ENCODE peak calls at places on chromosomes 12 and 14, in four cellular contexts. One of them, this sample, is unnamed.

GRCh38 chr14:29243355-29243754 is 476.8 kb downstream of the FOXG1 start:
- DNase-seq in globus pallidus: no peak
- DNase-seq in hippocampal formation: no peak
- DNase-seq in M059J: peak
- DNase-seq in this sample: no peak

GRCh38 chr12:90235642-90236041 is 527.0 kb upstream of the ATP2B1 start:
- DNase-seq in M059J: peak
- DNase-seq in globus pallidus: no peak
- DNase-seq in hippocampal formation: no peak
- DNase-seq in this sample: no peak

GRCh38 chr12:10393291-10393690 is 3.5 kb upstream of the KLRK1 start:
- DNase-seq in M059J: no peak
- DNase-seq in globus pallidus: no peak
- DNase-seq in hippocampal formation: no peak
- DNase-seq in this sample: no peak

GRCh38 chr14:39376671-39377403 is 55.4 kb downstream of the FBXO33 start:
- DNase-seq in globus pallidus: no peak
- DNase-seq in M059J: peak
- DNase-seq in hippocampal formation: no peak
- DNase-seq in this sample: no peak

GRCh38 chr12:60257063-60257462 is 661.2 kb downstream of the SLC16A7 start:
- DNase-seq in globus pallidus: no peak
- DNase-seq in hippocampal formation: no peak
- DNase-seq in M059J: peak
- DNase-seq in this sample: no peak

GRCh38 chr14:93303659-93304058 is 29.2 kb downstream of the BTBD7 start:
- DNase-seq in globus pallidus: peak
- DNase-seq in M059J: no peak
- DNase-seq in hippocampal formation: peak
- DNase-seq in this sample: no peak

GRCh38 chr14:69242311-69243224 is 17.4 kb upstream of the GALNT16 start:
- DNase-seq in globus pallidus: peak
- DNase-seq in M059J: peak
- DNase-seq in hippocampal formation: peak
- DNase-seq in this sample: peak

GRCh38 chr14:74671789-74672188 is 41.1 kb downstream of the AREL1 start:
- DNase-seq in hippocampal formation: no peak
- DNase-seq in M059J: peak
- DNase-seq in globus pallidus: no peak
- DNase-seq in this sample: no peak

GRCh38 chr12:93571854-93572711 is at the start of gene SOCS2:
- DNase-seq in hippocampal formation: no peak
- DNase-seq in M059J: peak
- DNase-seq in globus pallidus: no peak
- DNase-seq in this sample: peak

GRCh38 chr12:57613427-57614109 is 2.3 kb downstream of the ARHGEF25 start:
- DNase-seq in M059J: no peak
- DNase-seq in globus pallidus: no peak
- DNase-seq in hippocampal formation: no peak
- DNase-seq in this sample: no peak

GRCh38 chr12:95548539-95549391 is 2.5 kb downstream of the USP44 start:
- DNase-seq in M059J: no peak
- DNase-seq in hippocampal formation: peak
- DNase-seq in globus pallidus: peak
- DNase-seq in this sample: peak

GRCh38 chr14:95063391-95063790 is 93.9 kb downstream of the DICER1 start:
- DNase-seq in globus pallidus: no peak
- DNase-seq in M059J: no peak
- DNase-seq in hippocampal formation: no peak
- DNase-seq in this sample: no peak

GRCh38 chr12:30145351-30146017 is 361.7 kb upstream of the TMTC1 start:
- DNase-seq in globus pallidus: no peak
- DNase-seq in hippocampal formation: no peak
- DNase-seq in M059J: no peak
- DNase-seq in this sample: no peak

GRCh38 chr14:33669111-33669510 is 281.8 kb downstream of the EGLN3 start:
- DNase-seq in globus pallidus: no peak
- DNase-seq in hippocampal formation: no peak
- DNase-seq in M059J: peak
- DNase-seq in this sample: no peak

GRCh38 chr12:113961921-113962710 is 4.0 kb downstream of the RBM19 start:
- DNase-seq in M059J: peak
- DNase-seq in globus pallidus: no peak
- DNase-seq in hippocampal formation: no peak
- DNase-seq in this sample: no peak

GRCh38 chr12:34625116-34625515 is 602.8 kb downstream of the ALG10 start:
- DNase-seq in M059J: peak
- DNase-seq in globus pallidus: no peak
- DNase-seq in hippocampal formation: no peak
- DNase-seq in this sample: no peak

GRCh38 chr14:95452890-95453712 is 63.3 kb downstream of the SYNE3 start:
- DNase-seq in globus pallidus: no peak
- DNase-seq in M059J: no peak
- DNase-seq in hippocampal formation: no peak
- DNase-seq in this sample: no peak

GRCh38 chr12:94460594-94460959 is 910 bp upstream of the CEP83 start:
- DNase-seq in hippocampal formation: no peak
- DNase-seq in globus pallidus: no peak
- DNase-seq in M059J: no peak
- DNase-seq in this sample: no peak

GRCh38 chr14:76267322-76268012 is 108.5 kb upstream of the ESRRB start:
- DNase-seq in globus pallidus: peak
- DNase-seq in M059J: peak
- DNase-seq in hippocampal formation: no peak
- DNase-seq in this sample: no peak

GRCh38 chr14:102786758-102787157 is 9.5 kb downstream of the TRAF3 start:
- DNase-seq in hippocampal formation: no peak
- DNase-seq in globus pallidus: no peak
- DNase-seq in M059J: peak
- DNase-seq in this sample: no peak

GRCh38 chr12:6821271-6821673 is 349 bp upstream of the GPR162 start:
- DNase-seq in hippocampal formation: peak
- DNase-seq in globus pallidus: peak
- DNase-seq in M059J: peak
- DNase-seq in this sample: no peak

GRCh38 chr12:132476038-132476414 is 13.9 kb upstream of the FBRSL1 start:
- DNase-seq in globus pallidus: no peak
- DNase-seq in M059J: no peak
- DNase-seq in hippocampal formation: no peak
- DNase-seq in this sample: no peak

GRCh38 chr14:58298880-58299664 is 717 bp downstream of the ARID4A start:
- DNase-seq in M059J: peak
- DNase-seq in hippocampal formation: no peak
- DNase-seq in globus pallidus: peak
- DNase-seq in this sample: peak

GRCh38 chr14:20522332-20522731 is 17.0 kb downstream of the RNASE10 start:
- DNase-seq in hippocampal formation: no peak
- DNase-seq in M059J: no peak
- DNase-seq in globus pallidus: no peak
- DNase-seq in this sample: no peak

GRCh38 chr12:2084553-2085296 is 31.9 kb downstream of the CACNA1C start:
- DNase-seq in hippocampal formation: no peak
- DNase-seq in M059J: peak
- DNase-seq in globus pallidus: no peak
- DNase-seq in this sample: no peak

GRCh38 chr12:65670775-65671174 is 153.5 kb upstream of the HMGA2 start:
- DNase-seq in globus pallidus: no peak
- DNase-seq in M059J: peak
- DNase-seq in hippocampal formation: no peak
- DNase-seq in this sample: no peak

GRCh38 chr12:2336409-2336829 is 283.6 kb downstream of the CACNA1C start:
- DNase-seq in M059J: peak
- DNase-seq in globus pallidus: no peak
- DNase-seq in hippocampal formation: no peak
- DNase-seq in this sample: no peak

GRCh38 chr12:13095266-13095995 is 8.0 kb downstream of the GSG1 start:
- DNase-seq in M059J: no peak
- DNase-seq in globus pallidus: no peak
- DNase-seq in hippocampal formation: no peak
- DNase-seq in this sample: no peak

GRCh38 chr12:53840316-53840715 is 88.5 kb upstream of the CISTR start:
- DNase-seq in globus pallidus: no peak
- DNase-seq in M059J: no peak
- DNase-seq in hippocampal formation: no peak
- DNase-seq in this sample: no peak

GRCh38 chr12:53759261-53759660 is 7.5 kb upstream of the CISTR start:
- DNase-seq in hippocampal formation: no peak
- DNase-seq in M059J: no peak
- DNase-seq in globus pallidus: no peak
- DNase-seq in this sample: no peak

GRCh38 chr12:97940629-97941028 is 478.0 kb downstream of the RMST start:
- DNase-seq in hippocampal formation: no peak
- DNase-seq in M059J: peak
- DNase-seq in globus pallidus: no peak
- DNase-seq in this sample: no peak

GRCh38 chr14:92105073-92105844 is 1.1 kb downstream of the ATXN3 start:
- DNase-seq in globus pallidus: no peak
- DNase-seq in hippocampal formation: no peak
- DNase-seq in M059J: no peak
- DNase-seq in this sample: no peak

GRCh38 chr12:6215932-6216494 is 15.8 kb downstream of the CD9 start:
- DNase-seq in globus pallidus: peak
- DNase-seq in M059J: peak
- DNase-seq in hippocampal formation: peak
- DNase-seq in this sample: no peak